ENCODE peak calls at places on chromosomes 6 and 20, in six cellular contexts. C is uterus, J is IMR-90, Y is H54, A is heart left ventricle, M is adrenal gland. N is an unnamed sample.

GRCh38 chr6:106084973-106085686 is 1.0 kb upstream of the PRDM1 start:
- DNase-seq in C (no peak), J (peak; percentile 68), Y (no peak), A (no peak), M (no peak), N (no peak)

GRCh38 chr6:170438402-170438753 is 114.7 kb downstream of the PSMB1 start:
- DNase-seq in C (peak; percentile 80), J (peak; percentile 99), Y (peak; percentile 90), A (peak; percentile 57), M (peak; percentile 67), N (peak; percentile 24)

GRCh38 chr6:161434921-161435411 is 161.1 kb upstream of the AGPAT4 start:
- DNase-seq in C (no peak), J (peak; percentile 95), Y (peak; percentile 32), A (no peak), M (no peak), N (no peak)

GRCh38 chr6:148653138-148653776 is 93.6 kb upstream of the UST start:
- DNase-seq in C (no peak), J (no peak), Y (no peak), A (no peak), M (no peak), N (peak; percentile 16)

GRCh38 chr6:27448456-27448855 is 24.4 kb downstream of the ZNF184 start:
- DNase-seq in C (no peak), J (no peak), Y (no peak), A (no peak), M (no peak), N (no peak)

GRCh38 chr6:149211046-149211571 is 106.4 kb upstream of the TAB2 start:
- DNase-seq in C (no peak), J (peak; percentile 43), Y (no peak), A (no peak), M (no peak), N (no peak)

GRCh38 chr6:142381845-142382378 is 80.1 kb downstream of the ADGRG6 start:
- DNase-seq in C (no peak), J (peak; percentile 13), Y (no peak), A (no peak), M (no peak), N (no peak)

GRCh38 chr6:83221886-83222479 is 28.8 kb downstream of the RWDD2A start:
- DNase-seq in C (no peak), J (peak; percentile 54), Y (no peak), A (no peak), M (no peak), N (peak; percentile 53)

GRCh38 chr6:127641905-127642304 is 64.9 kb downstream of the C6orf58 start:
- DNase-seq in C (no peak), J (peak; percentile 36), Y (peak; percentile 2), A (no peak), M (no peak), N (peak; percentile 15)

GRCh38 chr6:127457444-127458064 is 1.6 kb downstream of the KIAA0408 start:
- DNase-seq in C (no peak), J (peak; percentile 81), Y (no peak), A (no peak), M (no peak), N (no peak)

GRCh38 chr6:82588859-82589412 is 225.3 kb downstream of the TPBG start:
- DNase-seq in C (no peak), J (no peak), Y (no peak), A (no peak), M (no peak), N (no peak)

GRCh38 chr20:38809942-38810341 is 4.4 kb downstream of the PPP1R16B start:
- DNase-seq in C (no peak), J (no peak), Y (no peak), A (no peak), M (no peak), N (no peak)

GRCh38 chr6:46329568-46329967 is 158.8 kb upstream of the ENPP5 start:
- DNase-seq in C (no peak), J (no peak), Y (no peak), A (no peak), M (no peak), N (no peak)

GRCh38 chr6:166494757-166495486 is 91.6 kb downstream of the RAMACL start:
- DNase-seq in C (no peak), J (no peak), Y (no peak), A (no peak), M (no peak), N (no peak)

GRCh38 chr6:46821348-46821992 is 28.3 kb downstream of the MEP1A start:
- DNase-seq in C (no peak), J (no peak), Y (no peak), A (no peak), M (no peak), N (no peak)

DNA sequence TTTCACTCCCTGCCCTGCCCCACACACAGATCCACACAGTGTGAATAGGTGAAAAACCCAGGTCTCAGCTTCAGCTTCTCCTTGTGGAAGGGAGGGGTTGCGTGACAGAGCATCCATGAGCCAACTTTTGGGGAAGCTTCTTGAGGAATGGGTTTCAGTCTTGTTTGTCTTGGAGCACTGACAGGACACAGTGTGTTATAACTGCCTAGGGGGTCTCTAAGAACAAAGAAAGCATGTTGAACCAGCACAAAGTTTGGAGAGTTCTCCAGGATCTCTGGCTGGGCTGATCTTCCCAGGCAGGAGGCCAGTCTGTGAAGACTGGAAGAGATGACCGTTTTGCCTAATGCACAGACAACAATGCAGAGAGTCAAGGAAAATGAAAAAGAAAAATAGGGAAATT is 164.5 kb downstream of the COL12A1 start:
- DNase-seq in C (no peak), J (no peak), Y (no peak), A (no peak), M (no peak), N (no peak)
- TF ChIP-seq POLR2A in C (no peak), J (no peak), Y (no peak), A (no peak), M (no peak), N (no peak)

GRCh38 chr6:30682181-30683117 is 4.0 kb downstream of the PPP1R18 start:
- DNase-seq in C (peak; percentile 79), J (peak; percentile 95), Y (peak; percentile 48), A (peak; percentile 89), M (peak; percentile 76), N (peak; percentile 30)
- TF ChIP-seq POLR2A in C (peak; percentile 66), J (peak; percentile 97), Y (peak; percentile 10), A (no peak), M (peak; percentile 86), N (peak; percentile 26)

GRCh38 chr20:21303061-21303871 is at the start of gene XRN2:
- DNase-seq in C (peak; percentile 94), J (peak; percentile 93), Y (peak; percentile 86), A (peak; percentile 97), M (peak; percentile 96), N (peak; percentile 96)
- TF ChIP-seq POLR2A in C (peak; percentile 53), J (peak; percentile 85), Y (peak; percentile 95), A (no peak), M (peak; percentile 91), N (peak; percentile 93)

GRCh38 chr6:30981942-30982772 is 1.4 kb upstream of the MUC21 start:
- DNase-seq in C (peak; percentile 24), J (peak; percentile 81), Y (no peak), A (no peak), M (no peak), N (no peak)
- TF ChIP-seq POLR2A in C (no peak), J (no peak), Y (no peak), A (no peak), M (no peak), N (no peak)

DNA sequence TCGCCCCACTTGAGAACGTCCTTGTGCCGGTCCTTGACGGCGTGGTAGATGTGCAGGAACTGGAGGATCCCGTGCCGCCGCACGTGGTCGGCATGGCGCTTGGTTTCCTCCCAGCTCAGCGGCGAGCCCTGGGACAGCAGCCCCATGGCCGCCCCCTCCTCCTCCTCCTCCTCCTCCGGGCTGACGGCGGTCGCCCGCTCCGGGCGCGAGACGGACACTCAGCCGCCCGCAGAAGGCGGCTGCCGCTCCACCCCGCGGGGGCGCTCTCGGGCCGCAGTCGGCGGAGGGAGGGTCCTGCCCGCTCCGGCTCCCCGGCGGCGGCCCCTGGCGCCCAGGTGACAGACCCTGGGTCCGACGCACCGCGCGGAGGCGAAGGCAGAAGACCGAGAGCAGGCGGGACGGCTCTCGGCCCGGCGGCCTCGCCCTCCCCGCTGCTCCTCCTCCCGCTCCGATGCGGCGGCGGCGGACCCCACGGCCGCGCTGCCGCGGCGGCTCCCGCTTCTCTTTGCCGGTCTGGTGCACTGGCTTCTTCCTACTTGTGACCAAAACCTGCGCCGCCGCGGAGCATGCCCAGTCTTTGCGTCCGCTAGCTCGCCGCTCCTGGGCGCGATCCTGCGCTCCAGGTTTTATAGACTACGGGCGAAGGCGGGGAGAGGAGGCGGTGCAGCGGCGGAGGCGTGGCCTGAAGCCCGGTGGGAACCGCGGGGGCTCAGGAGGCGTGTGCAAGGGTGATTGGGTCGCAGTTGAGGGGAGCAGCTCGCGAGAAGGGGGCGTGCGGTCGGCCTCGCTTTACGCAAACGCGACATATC is at the start of gene GCLC:
- DNase-seq in C (peak; percentile 95), J (peak; percentile 95), Y (peak; percentile 87), A (peak; percentile 95), M (peak; percentile 93), N (peak; percentile 96)
- TF ChIP-seq POLR2A in C (peak; percentile 87), J (peak; percentile 94), Y (peak; percentile 89), A (peak; percentile 62), M (peak; percentile 97), N (peak; percentile 94)

GRCh38 chr20:347640-348484 is 951 bp downstream of the NRSN2 start:
- DNase-seq in C (peak; percentile 95), J (peak; percentile 90), Y (peak; percentile 96), A (peak; percentile 94), M (peak; percentile 95), N (peak; percentile 92)
- TF ChIP-seq POLR2A in C (peak; percentile 28), J (peak; percentile 9), Y (peak; percentile 70), A (no peak), M (peak; percentile 69), N (peak; percentile 51)

GRCh38 chr20:34088305-34088870 is 23.7 kb downstream of the EIF2S2 start:
- DNase-seq in C (no peak), J (no peak), Y (no peak), A (no peak), M (no peak), N (no peak)
- TF ChIP-seq POLR2A in C (no peak), J (no peak), Y (no peak), A (no peak), M (no peak), N (peak; percentile 17)

N was measured in erythroblast.